ENCODE peak calls at places on chromosomes 16 and 17, in four cellular contexts. Z, W, N and V are unnamed samples.

GRCh38 chr16:58047557-58048348 is 22.2 kb downstream of the MMP15 start:
- DNase-seq in Z (no peak), W (no peak), N (no peak), V (no peak)

GRCh38 chr17:75365009-75365930 is 40.2 kb downstream of the GRB2 start:
- DNase-seq in Z (no peak), W (no peak), N (peak; percentile 43), V (no peak)

GRCh38 chr17:17681187-17681743 is at the start of gene RAI1:
- DNase-seq in Z (peak; percentile 75), W (peak; percentile 80), N (peak; percentile 83), V (peak; percentile 85)

GRCh38 chr16:13780406-13780805 is 139.5 kb upstream of the ERCC4 start:
- DNase-seq in Z (no peak), W (no peak), N (no peak), V (no peak)

GRCh38 chr17:50684612-50685333 is 22.9 kb downstream of the ANKRD40 start:
- DNase-seq in Z (peak; percentile 84), W (peak; percentile 73), N (no peak), V (peak; percentile 55)

GRCh38 chr16:71198408-71198807 is 32.1 kb downstream of the HYDIN start:
- DNase-seq in Z (no peak), W (no peak), N (no peak), V (no peak)

GRCh38 chr17:28347261-28347891 is 10.0 kb downstream of the POLDIP2 start:
- DNase-seq in Z (no peak), W (peak; percentile 53), N (no peak), V (no peak)

GRCh38 chr16:74999683-75000480 is 1.1 kb downstream of the ZNRF1 start:
- DNase-seq in Z (peak; percentile 75), W (peak; percentile 58), N (peak; percentile 62), V (peak; percentile 48)

GRCh38 chr17:69320210-69320907 is 6.6 kb downstream of the ABCA5 start:
- DNase-seq in Z (no peak), W (no peak), N (no peak), V (no peak)

GRCh38 chr17:14515015-14515414 is 214.1 kb downstream of the HS3ST3B1 start:
- DNase-seq in Z (no peak), W (no peak), N (no peak), V (no peak)

GRCh38 chr16:616771-617586 is 13.8 kb upstream of the WFIKKN1 start:
- DNase-seq in Z (peak; percentile 58), W (no peak), N (no peak), V (no peak)

GRCh38 chr16:51755039-51755501 is 604.0 kb upstream of the SALL1 start:
- DNase-seq in Z (no peak), W (no peak), N (no peak), V (no peak)

GRCh38 chr16:46582313-46582712 is 38.9 kb downstream of the SHCBP1 start:
- DNase-seq in Z (no peak), W (no peak), N (no peak), V (no peak)

GRCh38 chr17:19703776-19704371 is 12.5 kb downstream of the SLC47A2 start:
- DNase-seq in Z (no peak), W (no peak), N (peak; percentile 45), V (no peak)

GRCh38 chr17:42200702-42201101 is 6.4 kb upstream of the GHDC start:
- DNase-seq in Z (peak; percentile 50), W (peak; percentile 68), N (no peak), V (no peak)

GRCh38 chr17:77228224-77229215 is 87.8 kb downstream of the SEC14L1 start:
- DNase-seq in Z (no peak), W (no peak), N (no peak), V (no peak)

GRCh38 chr17:67129283-67129682 is 84.9 kb downstream of the CACNG1 start:
- DNase-seq in Z (no peak), W (no peak), N (no peak), V (no peak)

GRCh38 chr17:49514374-49514738 is 19.3 kb downstream of the NGFR start:
- DNase-seq in Z (no peak), W (no peak), N (peak; percentile 18), V (no peak)
- TF ChIP-seq CTCF in Z (no peak), W (no peak), N (peak; percentile 18), V (no peak)

GRCh38 chr16:73735954-73736353 is 560.7 kb upstream of the PSMD7 start:
- DNase-seq in Z (no peak), W (no peak), N (no peak), V (no peak)

GRCh38 chr16:73735018-73735417 is 561.6 kb upstream of the PSMD7 start:
- DNase-seq in Z (no peak), W (no peak), N (no peak), V (no peak)

GRCh38 chr16:73732143-73732542 is 564.5 kb upstream of the PSMD7 start:
- DNase-seq in Z (no peak), W (no peak), N (no peak), V (no peak)

GRCh38 chr16:73732681-73733080 is 563.9 kb upstream of the PSMD7 start:
- DNase-seq in Z (no peak), W (no peak), N (no peak), V (no peak)

DNA sequence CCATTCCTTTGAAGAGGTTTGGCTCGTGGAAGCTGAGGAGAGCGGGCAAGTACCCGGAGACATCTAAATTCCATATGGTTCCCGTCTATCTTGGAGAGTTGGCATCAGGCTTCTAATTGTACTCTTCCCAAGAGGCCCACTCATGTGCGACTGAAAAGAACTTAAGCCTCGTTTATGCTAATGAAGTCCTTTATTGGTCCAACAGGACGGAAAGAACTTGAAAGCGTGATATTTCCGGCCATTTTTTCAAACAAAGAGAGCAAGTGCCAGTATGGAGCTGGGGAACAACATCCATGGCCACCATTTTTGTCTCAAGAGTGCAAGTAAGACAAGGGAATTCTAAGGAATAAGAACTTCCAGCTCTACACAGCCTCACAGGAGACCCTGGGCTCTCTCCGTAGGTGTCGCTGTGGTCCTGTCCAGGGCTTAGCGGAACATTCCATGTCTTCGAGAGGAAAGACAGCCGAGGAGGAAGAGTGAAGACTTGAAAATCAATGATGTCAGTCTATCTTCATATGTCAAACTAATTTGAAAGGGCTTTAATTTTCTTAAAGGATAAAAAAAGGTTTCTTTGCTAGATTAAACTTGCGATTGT is 566.0 kb upstream of the PSMD7 start:
- DNase-seq in Z (no peak), W (no peak), N (no peak), V (no peak)
- TF ChIP-seq CTCF in Z (no peak), W (no peak), N (no peak), V (no peak)

GRCh38 chr16:68644715-68645493 is at the start of gene CDH3:
- DNase-seq in Z (peak; percentile 61), W (peak; percentile 59), N (peak; percentile 50), V (peak; percentile 60)
- TF ChIP-seq CTCF in Z (no peak), W (no peak), N (no peak), V (no peak)

GRCh38 chr17:78922876-78923498 is 2.2 kb downstream of the TIMP2 start:
- DNase-seq in Z (peak; percentile 30), W (no peak), N (no peak), V (no peak)

GRCh38 chr17:78923660-78924453 is 1.3 kb downstream of the TIMP2 start:
- DNase-seq in Z (peak; percentile 95), W (peak; percentile 92), N (no peak), V (no peak)

GRCh38 chr17:78924481-78925151 is 571 bp downstream of the TIMP2 start:
- DNase-seq in Z (no peak), W (no peak), N (peak; percentile 43), V (peak; percentile 56)

GRCh38 chr17:78925662-78926555 is 722 bp upstream of the TIMP2 start:
- DNase-seq in Z (peak; percentile 71), W (peak; percentile 52), N (no peak), V (peak; percentile 37)

DNA sequence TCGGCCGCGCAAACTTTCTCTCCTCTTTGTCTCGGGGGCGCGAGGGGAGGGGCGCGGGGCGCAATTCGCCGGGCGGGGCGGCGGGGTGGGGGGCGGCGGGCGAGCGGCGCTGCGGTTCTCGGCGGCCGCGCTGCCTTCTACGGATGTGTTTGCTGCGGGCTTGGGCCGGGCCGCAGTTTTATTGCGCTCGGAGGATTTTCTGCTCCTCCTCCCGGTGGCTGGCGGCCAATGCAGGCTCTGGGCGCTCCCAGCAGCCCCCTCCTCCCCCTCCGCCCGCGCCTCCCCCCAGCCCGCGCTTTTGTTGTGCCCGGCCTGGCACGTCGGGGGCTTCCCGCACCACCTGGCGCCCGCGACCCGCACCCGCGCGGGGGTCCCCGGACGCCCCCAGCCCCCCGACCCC is at the start of gene TIMP2:
- DNase-seq in Z (peak; percentile 86), W (peak; percentile 86), N (peak; percentile 91), V (peak; percentile 89)
- TF ChIP-seq CTCF in Z (no peak), W (peak; percentile 19), N (peak; percentile 62), V (no peak)

GRCh38 chr16:64841482-64841881 is 280.4 kb downstream of the CDH11 start:
- DNase-seq in Z (no peak), W (no peak), N (no peak), V (no peak)
- TF ChIP-seq CTCF in Z (no peak), W (no peak), N (no peak), V (no peak)

GRCh38 chr16:87305505-87306391 is 11.4 kb downstream of the C16orf95 start:
- DNase-seq in Z (peak; percentile 17), W (no peak), N (no peak), V (no peak)
- TF ChIP-seq CTCF in Z (no peak), W (no peak), N (no peak), V (no peak)